ENCODE peak calls at places on chromosomes 7 and 10, in seven cellular contexts. One of them, this sample, is unnamed.

GRCh38 chr7:137996386-137996851 is 5.5 kb downstream of the CREB3L2 start:
- DNase-seq in cardiac muscle cell: no peak
- DNase-seq in WTC11: no peak
- DNase-seq in activated naive CD8-positive, alpha-beta T cell treated with anti-CD3 and anti-CD28 coated beads, Interleukin-2, amount 50 U/mL, for 16 hours: no peak
- DNase-seq in activated naive CD4-positive, alpha-beta T cell treated with anti-CD3 and anti-CD28 coated beads, Interleukin-2, amount 50 U/mL, for 16 hours: no peak
- DNase-seq in activated CD8-positive, alpha-beta memory T cell treated with anti-CD3 and anti-CD28 coated beads for 24 hours: no peak
- DNase-seq in GM23338: no peak
- DNase-seq in this sample: peak; percentile 74

GRCh38 chr10:71608863-71609768 is 110.5 kb downstream of the C10orf105 start:
- DNase-seq in cardiac muscle cell: peak; percentile 89
- DNase-seq in WTC11: peak; percentile 93
- DNase-seq in activated naive CD8-positive, alpha-beta T cell treated with anti-CD3 and anti-CD28 coated beads, Interleukin-2, amount 50 U/mL, for 16 hours: peak; percentile 21
- DNase-seq in activated naive CD4-positive, alpha-beta T cell treated with anti-CD3 and anti-CD28 coated beads, Interleukin-2, amount 50 U/mL, for 16 hours: peak; percentile 67
- DNase-seq in activated CD8-positive, alpha-beta memory T cell treated with anti-CD3 and anti-CD28 coated beads for 24 hours: peak; percentile 85
- DNase-seq in GM23338: peak; percentile 96
- DNase-seq in this sample: peak; percentile 88

GRCh38 chr7:117008849-117009531 is 55.7 kb downstream of the ST7 start:
- DNase-seq in cardiac muscle cell: no peak
- DNase-seq in WTC11: no peak
- DNase-seq in activated naive CD8-positive, alpha-beta T cell treated with anti-CD3 and anti-CD28 coated beads, Interleukin-2, amount 50 U/mL, for 16 hours: no peak
- DNase-seq in activated naive CD4-positive, alpha-beta T cell treated with anti-CD3 and anti-CD28 coated beads, Interleukin-2, amount 50 U/mL, for 16 hours: no peak
- DNase-seq in activated CD8-positive, alpha-beta memory T cell treated with anti-CD3 and anti-CD28 coated beads for 24 hours: no peak
- DNase-seq in GM23338: no peak
- DNase-seq in this sample: no peak

GRCh38 chr7:48154792-48155413 is 16.4 kb upstream of the ABCA13 start:
- DNase-seq in cardiac muscle cell: peak; percentile 33
- DNase-seq in WTC11: peak; percentile 40
- DNase-seq in activated naive CD8-positive, alpha-beta T cell treated with anti-CD3 and anti-CD28 coated beads, Interleukin-2, amount 50 U/mL, for 16 hours: no peak
- DNase-seq in activated naive CD4-positive, alpha-beta T cell treated with anti-CD3 and anti-CD28 coated beads, Interleukin-2, amount 50 U/mL, for 16 hours: peak; percentile 13
- DNase-seq in activated CD8-positive, alpha-beta memory T cell treated with anti-CD3 and anti-CD28 coated beads for 24 hours: no peak
- DNase-seq in GM23338: peak; percentile 57
- DNase-seq in this sample: no peak

GRCh38 chr10:105148456-105148855 is 507.4 kb downstream of the SORCS3 start:
- DNase-seq in cardiac muscle cell: no peak
- DNase-seq in WTC11: no peak
- DNase-seq in activated naive CD8-positive, alpha-beta T cell treated with anti-CD3 and anti-CD28 coated beads, Interleukin-2, amount 50 U/mL, for 16 hours: no peak
- DNase-seq in activated naive CD4-positive, alpha-beta T cell treated with anti-CD3 and anti-CD28 coated beads, Interleukin-2, amount 50 U/mL, for 16 hours: no peak
- DNase-seq in activated CD8-positive, alpha-beta memory T cell treated with anti-CD3 and anti-CD28 coated beads for 24 hours: no peak
- DNase-seq in GM23338: no peak
- DNase-seq in this sample: no peak

GRCh38 chr10:103695584-103696005 is 159.8 kb downstream of the SH3PXD2A start:
- DNase-seq in cardiac muscle cell: no peak
- DNase-seq in WTC11: no peak
- DNase-seq in activated naive CD8-positive, alpha-beta T cell treated with anti-CD3 and anti-CD28 coated beads, Interleukin-2, amount 50 U/mL, for 16 hours: no peak
- DNase-seq in activated naive CD4-positive, alpha-beta T cell treated with anti-CD3 and anti-CD28 coated beads, Interleukin-2, amount 50 U/mL, for 16 hours: no peak
- DNase-seq in activated CD8-positive, alpha-beta memory T cell treated with anti-CD3 and anti-CD28 coated beads for 24 hours: no peak
- DNase-seq in GM23338: no peak
- DNase-seq in this sample: no peak

GRCh38 chr7:128031901-128032604 is 816 bp upstream of the LRRC4 start:
- DNase-seq in cardiac muscle cell: peak; percentile 74
- DNase-seq in WTC11: peak; percentile 56
- DNase-seq in activated naive CD8-positive, alpha-beta T cell treated with anti-CD3 and anti-CD28 coated beads, Interleukin-2, amount 50 U/mL, for 16 hours: peak; percentile 10
- DNase-seq in activated naive CD4-positive, alpha-beta T cell treated with anti-CD3 and anti-CD28 coated beads, Interleukin-2, amount 50 U/mL, for 16 hours: peak; percentile 69
- DNase-seq in activated CD8-positive, alpha-beta memory T cell treated with anti-CD3 and anti-CD28 coated beads for 24 hours: peak; percentile 77
- DNase-seq in GM23338: peak; percentile 80
- DNase-seq in this sample: peak; percentile 73

GRCh38 chr7:48938539-48938938 is 14.2 kb downstream of the CDC14C start:
- DNase-seq in cardiac muscle cell: no peak
- DNase-seq in WTC11: no peak
- DNase-seq in activated naive CD8-positive, alpha-beta T cell treated with anti-CD3 and anti-CD28 coated beads, Interleukin-2, amount 50 U/mL, for 16 hours: no peak
- DNase-seq in activated naive CD4-positive, alpha-beta T cell treated with anti-CD3 and anti-CD28 coated beads, Interleukin-2, amount 50 U/mL, for 16 hours: no peak
- DNase-seq in activated CD8-positive, alpha-beta memory T cell treated with anti-CD3 and anti-CD28 coated beads for 24 hours: no peak
- DNase-seq in GM23338: no peak
- DNase-seq in this sample: no peak

GRCh38 chr7:50308301-50309129 is 4.0 kb downstream of the IKZF1 start:
- DNase-seq in cardiac muscle cell: no peak
- DNase-seq in WTC11: no peak
- DNase-seq in activated naive CD8-positive, alpha-beta T cell treated with anti-CD3 and anti-CD28 coated beads, Interleukin-2, amount 50 U/mL, for 16 hours: no peak
- DNase-seq in activated naive CD4-positive, alpha-beta T cell treated with anti-CD3 and anti-CD28 coated beads, Interleukin-2, amount 50 U/mL, for 16 hours: peak; percentile 47
- DNase-seq in activated CD8-positive, alpha-beta memory T cell treated with anti-CD3 and anti-CD28 coated beads for 24 hours: peak; percentile 87
- DNase-seq in GM23338: no peak
- DNase-seq in this sample: no peak

GRCh38 chr7:18262054-18262453 is 233.5 kb upstream of the HDAC9 start:
- DNase-seq in cardiac muscle cell: no peak
- DNase-seq in WTC11: no peak
- DNase-seq in activated naive CD8-positive, alpha-beta T cell treated with anti-CD3 and anti-CD28 coated beads, Interleukin-2, amount 50 U/mL, for 16 hours: no peak
- DNase-seq in activated naive CD4-positive, alpha-beta T cell treated with anti-CD3 and anti-CD28 coated beads, Interleukin-2, amount 50 U/mL, for 16 hours: no peak
- DNase-seq in activated CD8-positive, alpha-beta memory T cell treated with anti-CD3 and anti-CD28 coated beads for 24 hours: no peak
- DNase-seq in GM23338: peak; percentile 38
- DNase-seq in this sample: no peak

GRCh38 chr10:132299381-132300336 is 8.1 kb downstream of the STK32C start:
- DNase-seq in cardiac muscle cell: no peak
- DNase-seq in WTC11: no peak
- DNase-seq in activated naive CD8-positive, alpha-beta T cell treated with anti-CD3 and anti-CD28 coated beads, Interleukin-2, amount 50 U/mL, for 16 hours: no peak
- DNase-seq in activated naive CD4-positive, alpha-beta T cell treated with anti-CD3 and anti-CD28 coated beads, Interleukin-2, amount 50 U/mL, for 16 hours: no peak
- DNase-seq in activated CD8-positive, alpha-beta memory T cell treated with anti-CD3 and anti-CD28 coated beads for 24 hours: no peak
- DNase-seq in GM23338: no peak
- DNase-seq in this sample: no peak

GRCh38 chr7:7979556-7979955 is 11.0 kb downstream of the GLCCI1 start:
- DNase-seq in cardiac muscle cell: no peak
- DNase-seq in WTC11: no peak
- DNase-seq in activated naive CD8-positive, alpha-beta T cell treated with anti-CD3 and anti-CD28 coated beads, Interleukin-2, amount 50 U/mL, for 16 hours: no peak
- DNase-seq in activated naive CD4-positive, alpha-beta T cell treated with anti-CD3 and anti-CD28 coated beads, Interleukin-2, amount 50 U/mL, for 16 hours: no peak
- DNase-seq in activated CD8-positive, alpha-beta memory T cell treated with anti-CD3 and anti-CD28 coated beads for 24 hours: no peak
- DNase-seq in GM23338: no peak
- DNase-seq in this sample: no peak

GRCh38 chr10:78894841-78895195 is 173.9 kb upstream of the ZMIZ1 start:
- DNase-seq in cardiac muscle cell: no peak
- DNase-seq in WTC11: no peak
- DNase-seq in activated naive CD8-positive, alpha-beta T cell treated with anti-CD3 and anti-CD28 coated beads, Interleukin-2, amount 50 U/mL, for 16 hours: no peak
- DNase-seq in activated naive CD4-positive, alpha-beta T cell treated with anti-CD3 and anti-CD28 coated beads, Interleukin-2, amount 50 U/mL, for 16 hours: no peak
- DNase-seq in activated CD8-positive, alpha-beta memory T cell treated with anti-CD3 and anti-CD28 coated beads for 24 hours: no peak
- DNase-seq in GM23338: no peak
- DNase-seq in this sample: no peak

GRCh38 chr10:24435374-24435773 is 226.4 kb downstream of the KIAA1217 start:
- DNase-seq in cardiac muscle cell: no peak
- DNase-seq in WTC11: no peak
- DNase-seq in activated naive CD8-positive, alpha-beta T cell treated with anti-CD3 and anti-CD28 coated beads, Interleukin-2, amount 50 U/mL, for 16 hours: no peak
- DNase-seq in activated naive CD4-positive, alpha-beta T cell treated with anti-CD3 and anti-CD28 coated beads, Interleukin-2, amount 50 U/mL, for 16 hours: no peak
- DNase-seq in activated CD8-positive, alpha-beta memory T cell treated with anti-CD3 and anti-CD28 coated beads for 24 hours: no peak
- DNase-seq in GM23338: no peak
- DNase-seq in this sample: no peak

GRCh38 chr7:3089493-3089892 is 45.8 kb upstream of the CARD11 start:
- DNase-seq in cardiac muscle cell: peak; percentile 31
- DNase-seq in WTC11: peak; percentile 77
- DNase-seq in activated naive CD8-positive, alpha-beta T cell treated with anti-CD3 and anti-CD28 coated beads, Interleukin-2, amount 50 U/mL, for 16 hours: no peak
- DNase-seq in activated naive CD4-positive, alpha-beta T cell treated with anti-CD3 and anti-CD28 coated beads, Interleukin-2, amount 50 U/mL, for 16 hours: no peak
- DNase-seq in activated CD8-positive, alpha-beta memory T cell treated with anti-CD3 and anti-CD28 coated beads for 24 hours: no peak
- DNase-seq in GM23338: peak; percentile 89
- DNase-seq in this sample: no peak

GRCh38 chr10:126705951-126706565 is 35.6 kb upstream of the C10orf90 start:
- DNase-seq in cardiac muscle cell: no peak
- DNase-seq in WTC11: no peak
- DNase-seq in activated naive CD8-positive, alpha-beta T cell treated with anti-CD3 and anti-CD28 coated beads, Interleukin-2, amount 50 U/mL, for 16 hours: no peak
- DNase-seq in activated naive CD4-positive, alpha-beta T cell treated with anti-CD3 and anti-CD28 coated beads, Interleukin-2, amount 50 U/mL, for 16 hours: no peak
- DNase-seq in activated CD8-positive, alpha-beta memory T cell treated with anti-CD3 and anti-CD28 coated beads for 24 hours: no peak
- DNase-seq in GM23338: no peak
- DNase-seq in this sample: no peak

GRCh38 chr10:125189162-125189561 is 28.8 kb upstream of the CTBP2 start:
- DNase-seq in cardiac muscle cell: no peak
- DNase-seq in WTC11: no peak
- DNase-seq in activated naive CD8-positive, alpha-beta T cell treated with anti-CD3 and anti-CD28 coated beads, Interleukin-2, amount 50 U/mL, for 16 hours: no peak
- DNase-seq in activated naive CD4-positive, alpha-beta T cell treated with anti-CD3 and anti-CD28 coated beads, Interleukin-2, amount 50 U/mL, for 16 hours: no peak
- DNase-seq in activated CD8-positive, alpha-beta memory T cell treated with anti-CD3 and anti-CD28 coated beads for 24 hours: no peak
- DNase-seq in GM23338: no peak
- DNase-seq in this sample: no peak

GRCh38 chr10:58299580-58299979 is 30.6 kb downstream of the CISD1 start:
- DNase-seq in cardiac muscle cell: peak; percentile 72
- DNase-seq in WTC11: peak; percentile 72
- DNase-seq in activated naive CD8-positive, alpha-beta T cell treated with anti-CD3 and anti-CD28 coated beads, Interleukin-2, amount 50 U/mL, for 16 hours: peak; percentile 15
- DNase-seq in activated naive CD4-positive, alpha-beta T cell treated with anti-CD3 and anti-CD28 coated beads, Interleukin-2, amount 50 U/mL, for 16 hours: peak; percentile 58
- DNase-seq in activated CD8-positive, alpha-beta memory T cell treated with anti-CD3 and anti-CD28 coated beads for 24 hours: peak; percentile 73
- DNase-seq in GM23338: peak; percentile 85
- DNase-seq in this sample: no peak

GRCh38 chr7:33233659-33234058 is 104.3 kb downstream of the BBS9 start:
- DNase-seq in cardiac muscle cell: no peak
- DNase-seq in WTC11: no peak
- DNase-seq in activated naive CD8-positive, alpha-beta T cell treated with anti-CD3 and anti-CD28 coated beads, Interleukin-2, amount 50 U/mL, for 16 hours: no peak
- DNase-seq in activated naive CD4-positive, alpha-beta T cell treated with anti-CD3 and anti-CD28 coated beads, Interleukin-2, amount 50 U/mL, for 16 hours: no peak
- DNase-seq in activated CD8-positive, alpha-beta memory T cell treated with anti-CD3 and anti-CD28 coated beads for 24 hours: no peak
- DNase-seq in GM23338: no peak
- DNase-seq in this sample: no peak

GRCh38 chr7:82234457-82235049 is 209.0 kb downstream of the CACNA2D1 start:
- DNase-seq in cardiac muscle cell: peak; percentile 60
- DNase-seq in WTC11: no peak
- DNase-seq in activated naive CD8-positive, alpha-beta T cell treated with anti-CD3 and anti-CD28 coated beads, Interleukin-2, amount 50 U/mL, for 16 hours: no peak
- DNase-seq in activated naive CD4-positive, alpha-beta T cell treated with anti-CD3 and anti-CD28 coated beads, Interleukin-2, amount 50 U/mL, for 16 hours: no peak
- DNase-seq in activated CD8-positive, alpha-beta memory T cell treated with anti-CD3 and anti-CD28 coated beads for 24 hours: no peak
- DNase-seq in GM23338: peak; percentile 74
- DNase-seq in this sample: no peak

GRCh38 chr7:32103361-32103760 is 33.2 kb upstream of the PDE1C start:
- DNase-seq in cardiac muscle cell: no peak
- DNase-seq in WTC11: no peak
- DNase-seq in activated naive CD8-positive, alpha-beta T cell treated with anti-CD3 and anti-CD28 coated beads, Interleukin-2, amount 50 U/mL, for 16 hours: no peak
- DNase-seq in activated naive CD4-positive, alpha-beta T cell treated with anti-CD3 and anti-CD28 coated beads, Interleukin-2, amount 50 U/mL, for 16 hours: no peak
- DNase-seq in activated CD8-positive, alpha-beta memory T cell treated with anti-CD3 and anti-CD28 coated beads for 24 hours: no peak
- DNase-seq in GM23338: no peak
- DNase-seq in this sample: no peak

GRCh38 chr7:3912291-3912690 is 611.2 kb downstream of the SDK1 start:
- DNase-seq in cardiac muscle cell: no peak
- DNase-seq in WTC11: no peak
- DNase-seq in activated naive CD8-positive, alpha-beta T cell treated with anti-CD3 and anti-CD28 coated beads, Interleukin-2, amount 50 U/mL, for 16 hours: no peak
- DNase-seq in activated naive CD4-positive, alpha-beta T cell treated with anti-CD3 and anti-CD28 coated beads, Interleukin-2, amount 50 U/mL, for 16 hours: no peak
- DNase-seq in activated CD8-positive, alpha-beta memory T cell treated with anti-CD3 and anti-CD28 coated beads for 24 hours: no peak
- DNase-seq in GM23338: no peak
- DNase-seq in this sample: no peak

GRCh38 chr10:92574545-92575377 is 868 bp upstream of the IDE start:
- DNase-seq in cardiac muscle cell: no peak
- DNase-seq in WTC11: no peak
- DNase-seq in activated naive CD8-positive, alpha-beta T cell treated with anti-CD3 and anti-CD28 coated beads, Interleukin-2, amount 50 U/mL, for 16 hours: no peak
- DNase-seq in activated naive CD4-positive, alpha-beta T cell treated with anti-CD3 and anti-CD28 coated beads, Interleukin-2, amount 50 U/mL, for 16 hours: no peak
- DNase-seq in activated CD8-positive, alpha-beta memory T cell treated with anti-CD3 and anti-CD28 coated beads for 24 hours: no peak
- DNase-seq in GM23338: peak; percentile 78
- DNase-seq in this sample: no peak

GRCh38 chr7:107785926-107786325 is 17.1 kb downstream of the SLC26A3 start:
- DNase-seq in cardiac muscle cell: no peak
- DNase-seq in WTC11: no peak
- DNase-seq in activated naive CD8-positive, alpha-beta T cell treated with anti-CD3 and anti-CD28 coated beads, Interleukin-2, amount 50 U/mL, for 16 hours: no peak
- DNase-seq in activated naive CD4-positive, alpha-beta T cell treated with anti-CD3 and anti-CD28 coated beads, Interleukin-2, amount 50 U/mL, for 16 hours: no peak
- DNase-seq in activated CD8-positive, alpha-beta memory T cell treated with anti-CD3 and anti-CD28 coated beads for 24 hours: no peak
- DNase-seq in GM23338: no peak
- DNase-seq in this sample: no peak

GRCh38 chr7:87628780-87629569 is 777 bp downstream of the RUNDC3B start:
- DNase-seq in cardiac muscle cell: peak; percentile 51
- DNase-seq in WTC11: peak; percentile 47
- DNase-seq in activated naive CD8-positive, alpha-beta T cell treated with anti-CD3 and anti-CD28 coated beads, Interleukin-2, amount 50 U/mL, for 16 hours: no peak
- DNase-seq in activated naive CD4-positive, alpha-beta T cell treated with anti-CD3 and anti-CD28 coated beads, Interleukin-2, amount 50 U/mL, for 16 hours: peak; percentile 21
- DNase-seq in activated CD8-positive, alpha-beta memory T cell treated with anti-CD3 and anti-CD28 coated beads for 24 hours: peak; percentile 70
- DNase-seq in GM23338: peak; percentile 68
- DNase-seq in this sample: peak; percentile 73

GRCh38 chr7:140358771-140359095 is 39.6 kb downstream of the SLC37A3 start:
- DNase-seq in cardiac muscle cell: no peak
- DNase-seq in WTC11: no peak
- DNase-seq in activated naive CD8-positive, alpha-beta T cell treated with anti-CD3 and anti-CD28 coated beads, Interleukin-2, amount 50 U/mL, for 16 hours: no peak
- DNase-seq in activated naive CD4-positive, alpha-beta T cell treated with anti-CD3 and anti-CD28 coated beads, Interleukin-2, amount 50 U/mL, for 16 hours: no peak
- DNase-seq in activated CD8-positive, alpha-beta memory T cell treated with anti-CD3 and anti-CD28 coated beads for 24 hours: peak; percentile 56
- DNase-seq in GM23338: no peak
- DNase-seq in this sample: no peak

GRCh38 chr10:13023754-13024153 is 22.2 kb upstream of the CCDC3 start:
- DNase-seq in cardiac muscle cell: no peak
- DNase-seq in WTC11: no peak
- DNase-seq in activated naive CD8-positive, alpha-beta T cell treated with anti-CD3 and anti-CD28 coated beads, Interleukin-2, amount 50 U/mL, for 16 hours: no peak
- DNase-seq in activated naive CD4-positive, alpha-beta T cell treated with anti-CD3 and anti-CD28 coated beads, Interleukin-2, amount 50 U/mL, for 16 hours: no peak
- DNase-seq in activated CD8-positive, alpha-beta memory T cell treated with anti-CD3 and anti-CD28 coated beads for 24 hours: no peak
- DNase-seq in GM23338: no peak
- DNase-seq in this sample: no peak

GRCh38 chr7:112855227-112855626 is 65.0 kb upstream of the TMEM168 start:
- DNase-seq in cardiac muscle cell: peak; percentile 46
- DNase-seq in WTC11: no peak
- DNase-seq in activated naive CD8-positive, alpha-beta T cell treated with anti-CD3 and anti-CD28 coated beads, Interleukin-2, amount 50 U/mL, for 16 hours: no peak
- DNase-seq in activated naive CD4-positive, alpha-beta T cell treated with anti-CD3 and anti-CD28 coated beads, Interleukin-2, amount 50 U/mL, for 16 hours: no peak
- DNase-seq in activated CD8-positive, alpha-beta memory T cell treated with anti-CD3 and anti-CD28 coated beads for 24 hours: no peak
- DNase-seq in GM23338: no peak
- DNase-seq in this sample: no peak

GRCh38 chr10:46549171-46550075 is 7.0 kb downstream of the GPRIN2 start:
- DNase-seq in cardiac muscle cell: no peak
- DNase-seq in WTC11: peak; percentile 17
- DNase-seq in activated naive CD8-positive, alpha-beta T cell treated with anti-CD3 and anti-CD28 coated beads, Interleukin-2, amount 50 U/mL, for 16 hours: peak; percentile 0
- DNase-seq in activated naive CD4-positive, alpha-beta T cell treated with anti-CD3 and anti-CD28 coated beads, Interleukin-2, amount 50 U/mL, for 16 hours: peak; percentile 22
- DNase-seq in activated CD8-positive, alpha-beta memory T cell treated with anti-CD3 and anti-CD28 coated beads for 24 hours: peak; percentile 43
- DNase-seq in GM23338: no peak
- DNase-seq in this sample: peak; percentile 79

GRCh38 chr7:64908358-64908757 is 5.3 kb downstream of the ZNF273 start:
- DNase-seq in cardiac muscle cell: no peak
- DNase-seq in WTC11: no peak
- DNase-seq in activated naive CD8-positive, alpha-beta T cell treated with anti-CD3 and anti-CD28 coated beads, Interleukin-2, amount 50 U/mL, for 16 hours: no peak
- DNase-seq in activated naive CD4-positive, alpha-beta T cell treated with anti-CD3 and anti-CD28 coated beads, Interleukin-2, amount 50 U/mL, for 16 hours: no peak
- DNase-seq in activated CD8-positive, alpha-beta memory T cell treated with anti-CD3 and anti-CD28 coated beads for 24 hours: no peak
- DNase-seq in GM23338: no peak
- DNase-seq in this sample: no peak

GRCh38 chr10:124383496-124383895 is 35.2 kb downstream of the OAT start:
- DNase-seq in cardiac muscle cell: no peak
- DNase-seq in WTC11: no peak
- DNase-seq in activated naive CD8-positive, alpha-beta T cell treated with anti-CD3 and anti-CD28 coated beads, Interleukin-2, amount 50 U/mL, for 16 hours: no peak
- DNase-seq in activated naive CD4-positive, alpha-beta T cell treated with anti-CD3 and anti-CD28 coated beads, Interleukin-2, amount 50 U/mL, for 16 hours: no peak
- DNase-seq in activated CD8-positive, alpha-beta memory T cell treated with anti-CD3 and anti-CD28 coated beads for 24 hours: no peak
- DNase-seq in GM23338: no peak
- DNase-seq in this sample: no peak

GRCh38 chr10:59383436-59383835 is 21.1 kb upstream of the FAM13C start:
- DNase-seq in cardiac muscle cell: no peak
- DNase-seq in WTC11: no peak
- DNase-seq in activated naive CD8-positive, alpha-beta T cell treated with anti-CD3 and anti-CD28 coated beads, Interleukin-2, amount 50 U/mL, for 16 hours: no peak
- DNase-seq in activated naive CD4-positive, alpha-beta T cell treated with anti-CD3 and anti-CD28 coated beads, Interleukin-2, amount 50 U/mL, for 16 hours: no peak
- DNase-seq in activated CD8-positive, alpha-beta memory T cell treated with anti-CD3 and anti-CD28 coated beads for 24 hours: no peak
- DNase-seq in GM23338: no peak
- DNase-seq in this sample: no peak

GRCh38 chr7:112873831-112874553 is 83.8 kb upstream of the TMEM168 start:
- DNase-seq in cardiac muscle cell: no peak
- DNase-seq in WTC11: no peak
- DNase-seq in activated naive CD8-positive, alpha-beta T cell treated with anti-CD3 and anti-CD28 coated beads, Interleukin-2, amount 50 U/mL, for 16 hours: no peak
- DNase-seq in activated naive CD4-positive, alpha-beta T cell treated with anti-CD3 and anti-CD28 coated beads, Interleukin-2, amount 50 U/mL, for 16 hours: no peak
- DNase-seq in activated CD8-positive, alpha-beta memory T cell treated with anti-CD3 and anti-CD28 coated beads for 24 hours: no peak
- DNase-seq in GM23338: no peak
- DNase-seq in this sample: no peak

GRCh38 chr10:86439544-86439943 is 72.9 kb upstream of the GRID1 start:
- DNase-seq in cardiac muscle cell: peak; percentile 56
- DNase-seq in WTC11: no peak
- DNase-seq in activated naive CD8-positive, alpha-beta T cell treated with anti-CD3 and anti-CD28 coated beads, Interleukin-2, amount 50 U/mL, for 16 hours: no peak
- DNase-seq in activated naive CD4-positive, alpha-beta T cell treated with anti-CD3 and anti-CD28 coated beads, Interleukin-2, amount 50 U/mL, for 16 hours: no peak
- DNase-seq in activated CD8-positive, alpha-beta memory T cell treated with anti-CD3 and anti-CD28 coated beads for 24 hours: no peak
- DNase-seq in GM23338: no peak
- DNase-seq in this sample: no peak

GRCh38 chr10:127198307-127198706 is 1.9 kb upstream of the INSYN2A start:
- DNase-seq in cardiac muscle cell: no peak
- DNase-seq in WTC11: no peak
- DNase-seq in activated naive CD8-positive, alpha-beta T cell treated with anti-CD3 and anti-CD28 coated beads, Interleukin-2, amount 50 U/mL, for 16 hours: no peak
- DNase-seq in activated naive CD4-positive, alpha-beta T cell treated with anti-CD3 and anti-CD28 coated beads, Interleukin-2, amount 50 U/mL, for 16 hours: no peak
- DNase-seq in activated CD8-positive, alpha-beta memory T cell treated with anti-CD3 and anti-CD28 coated beads for 24 hours: no peak
- DNase-seq in GM23338: no peak
- DNase-seq in this sample: no peak

GRCh38 chr7:48042216-48042615 is 6.9 kb downstream of the C7orf57 start:
- DNase-seq in cardiac muscle cell: no peak
- DNase-seq in WTC11: no peak
- DNase-seq in activated naive CD8-positive, alpha-beta T cell treated with anti-CD3 and anti-CD28 coated beads, Interleukin-2, amount 50 U/mL, for 16 hours: no peak
- DNase-seq in activated naive CD4-positive, alpha-beta T cell treated with anti-CD3 and anti-CD28 coated beads, Interleukin-2, amount 50 U/mL, for 16 hours: no peak
- DNase-seq in activated CD8-positive, alpha-beta memory T cell treated with anti-CD3 and anti-CD28 coated beads for 24 hours: no peak
- DNase-seq in GM23338: no peak
- DNase-seq in this sample: no peak

GRCh38 chr10:61897671-61898434 is 3.6 kb upstream of the ARID5B start:
- DNase-seq in cardiac muscle cell: peak; percentile 49
- DNase-seq in WTC11: peak; percentile 19
- DNase-seq in activated naive CD8-positive, alpha-beta T cell treated with anti-CD3 and anti-CD28 coated beads, Interleukin-2, amount 50 U/mL, for 16 hours: no peak
- DNase-seq in activated naive CD4-positive, alpha-beta T cell treated with anti-CD3 and anti-CD28 coated beads, Interleukin-2, amount 50 U/mL, for 16 hours: peak; percentile 22
- DNase-seq in activated CD8-positive, alpha-beta memory T cell treated with anti-CD3 and anti-CD28 coated beads for 24 hours: no peak
- DNase-seq in GM23338: peak; percentile 63
- DNase-seq in this sample: no peak

GRCh38 chr10:93916257-93917063 is 22.7 kb downstream of the SLC35G1 start:
- DNase-seq in cardiac muscle cell: peak; percentile 53
- DNase-seq in WTC11: no peak
- DNase-seq in activated naive CD8-positive, alpha-beta T cell treated with anti-CD3 and anti-CD28 coated beads, Interleukin-2, amount 50 U/mL, for 16 hours: no peak
- DNase-seq in activated naive CD4-positive, alpha-beta T cell treated with anti-CD3 and anti-CD28 coated beads, Interleukin-2, amount 50 U/mL, for 16 hours: no peak
- DNase-seq in activated CD8-positive, alpha-beta memory T cell treated with anti-CD3 and anti-CD28 coated beads for 24 hours: no peak
- DNase-seq in GM23338: peak; percentile 64
- DNase-seq in this sample: no peak